ENCODE peak calls at places on chromosomes 1 and 21, in nine cellular contexts. G is upper lobe of left lung, X is ovary, J is K562, H is SK-N-SH, B is transverse colon, P is A549, L is tibial nerve, R is suprapubic skin. D is an unnamed sample.

GRCh38 chr1:228151526-228151925 is 1.8 kb downstream of the GJC2 start:
- DNase-seq in B (peak; percentile 5), X (peak; percentile 56), J (no peak), P (no peak), L (no peak), G (no peak), R (no peak), H (peak; percentile 14), D (peak; percentile 68)

GRCh38 chr1:106396023-106396422 is 660.5 kb upstream of the PRMT6 start:
- DNase-seq in J (no peak), G (no peak), B (no peak), R (no peak), X (no peak), L (no peak), P (no peak), H (no peak), D (no peak)

GRCh38 chr1:98388431-98388830 is 273.1 kb upstream of the SNX7 start:
- DNase-seq in L (peak; percentile 13), P (no peak), B (no peak), R (no peak), J (no peak), X (no peak), H (no peak), G (no peak), D (no peak)

GRCh38 chr1:210822897-210823296 is 311.1 kb downstream of the KCNH1 start:
- DNase-seq in L (no peak), G (no peak), J (no peak), R (no peak), X (no peak), B (no peak), H (no peak), P (no peak), D (no peak)

GRCh38 chr1:5198328-5198727 is 543.9 kb downstream of the AJAP1 start:
- DNase-seq in R (no peak), G (no peak), X (no peak), L (no peak), J (no peak), H (no peak), B (no peak), P (no peak), D (no peak)

GRCh38 chr1:33348676-33349080 is 27.8 kb upstream of the A3GALT2 start:
- DNase-seq in H (peak; percentile 50), L (no peak), B (no peak), G (peak; percentile 58), J (no peak), R (no peak), X (no peak), P (peak; percentile 12), D (peak; percentile 65)

GRCh38 chr1:41662656-41663437 is 178.4 kb upstream of the EDN2 start:
- DNase-seq in G (peak; percentile 75), H (peak; percentile 86), J (no peak), R (no peak), X (peak; percentile 29), L (no peak), B (peak; percentile 24), P (peak; percentile 22), D (peak; percentile 79)

GRCh38 chr1:151047591-151047924 is at the start of gene C1orf56:
- DNase-seq in H (peak; percentile 97), G (peak; percentile 77), X (peak; percentile 83), J (peak; percentile 71), B (peak; percentile 77), P (peak; percentile 91), R (no peak), L (peak; percentile 49), D (peak; percentile 91)

GRCh38 chr1:42518894-42519293 is 55.8 kb downstream of the CCDC30 start:
- DNase-seq in J (no peak), X (no peak), L (no peak), P (no peak), R (no peak), H (no peak), B (no peak), G (no peak), D (no peak)

GRCh38 chr1:61337981-61338848 is 255.9 kb downstream of the NFIA start:
- DNase-seq in J (no peak), P (peak; percentile 66), H (peak; percentile 73), X (peak; percentile 60), G (peak; percentile 82), B (peak; percentile 60), L (peak; percentile 47), R (peak; percentile 85), D (peak; percentile 84)

GRCh38 chr1:67688526-67689219 is 3.7 kb downstream of the GADD45A start:
- DNase-seq in L (no peak), B (no peak), X (no peak), P (no peak), G (no peak), R (no peak), H (no peak), J (peak; percentile 85), D (no peak)

GRCh38 chr1:64405833-64406232 is 64.1 kb upstream of the CACHD1 start:
- DNase-seq in J (no peak), H (no peak), L (no peak), X (no peak), R (no peak), G (no peak), P (no peak), B (no peak), D (no peak)

GRCh38 chr1:164382384-164382783 is 176.6 kb upstream of the PBX1 start:
- DNase-seq in P (no peak), J (no peak), R (no peak), B (no peak), G (no peak), X (no peak), L (no peak), H (no peak), D (no peak)

GRCh38 chr1:208757846-208758245 is 513.7 kb upstream of the PLXNA2 start:
- DNase-seq in G (no peak), H (no peak), X (no peak), B (no peak), J (no peak), P (no peak), L (no peak), R (no peak), D (no peak)

GRCh38 chr1:201791051-201791774 is 37.7 kb upstream of the IPO9 start:
- DNase-seq in G (no peak), P (no peak), B (no peak), L (no peak), R (no peak), X (no peak), H (no peak), J (no peak), D (no peak)

GRCh38 chr1:204854286-204854685 is 16.4 kb upstream of the NFASC start:
- DNase-seq in J (no peak), H (no peak), G (no peak), R (no peak), L (no peak), P (no peak), B (no peak), X (no peak), D (no peak)

DNA sequence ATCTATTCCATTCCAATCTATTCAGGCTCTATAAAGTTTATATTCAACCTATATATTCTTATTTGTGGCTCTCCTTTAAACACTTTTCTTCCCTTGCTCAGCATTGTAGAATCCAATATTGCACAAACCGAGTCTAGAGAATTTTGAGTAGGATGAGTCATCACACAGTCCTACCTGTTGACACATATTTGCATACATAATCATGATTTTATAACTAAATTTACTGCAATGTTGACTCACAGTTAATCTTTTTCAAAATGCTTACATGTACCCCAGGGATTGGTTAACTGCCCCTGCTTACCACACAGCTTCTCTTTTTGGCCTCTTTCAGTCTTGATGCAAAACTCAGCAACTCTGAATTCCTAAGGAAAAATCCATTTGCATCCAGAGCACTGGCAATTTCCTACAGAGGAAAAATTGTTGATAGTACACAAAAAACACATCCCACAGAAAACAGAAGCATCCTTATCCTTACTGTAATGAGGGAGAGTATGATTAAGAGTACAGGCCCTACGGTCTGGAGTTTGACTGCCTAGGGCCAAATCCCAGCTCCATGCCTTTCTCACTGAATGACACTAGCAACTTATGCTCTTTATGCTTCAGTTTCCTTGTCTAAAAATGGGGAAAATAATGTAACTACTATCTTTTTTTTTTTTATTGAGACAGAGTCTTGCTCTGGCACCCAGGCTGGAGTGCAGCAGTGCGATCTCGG is 28.0 kb upstream of the CEP350 start:
- DNase-seq in G (no peak), J (no peak), H (no peak), R (no peak), B (no peak), L (no peak), X (no peak), P (no peak), D (no peak)
- TF ChIP-seq EP300 in G (no peak), J (no peak), H (no peak), R (no peak), B (no peak), L (no peak), X (no peak), P (no peak), D (no peak)

GRCh38 chr1:206556047-206556747 is 48.9 kb downstream of the RASSF5 start:
- DNase-seq in B (no peak), R (no peak), H (no peak), X (no peak), G (no peak), L (no peak), J (no peak), P (no peak), D (no peak)
- TF ChIP-seq EP300 in B (no peak), R (no peak), H (no peak), X (no peak), G (no peak), L (no peak), J (no peak), P (no peak), D (no peak)

GRCh38 chr1:26387447-26387846 is 14.9 kb upstream of the ZNF683 start:
- DNase-seq in G (no peak), X (no peak), L (no peak), P (no peak), J (no peak), R (no peak), H (no peak), B (peak; percentile 14), D (no peak)

GRCh38 chr1:26389604-26390247 is 17.2 kb upstream of the ZNF683 start:
- DNase-seq in L (no peak), H (no peak), J (no peak), B (no peak), R (no peak), G (no peak), P (no peak), X (no peak), D (no peak)

GRCh38 chr1:26388791-26389445 is 16.4 kb upstream of the ZNF683 start:
- DNase-seq in R (no peak), P (no peak), G (no peak), B (no peak), J (no peak), X (no peak), L (no peak), H (no peak), D (no peak)

DNA sequence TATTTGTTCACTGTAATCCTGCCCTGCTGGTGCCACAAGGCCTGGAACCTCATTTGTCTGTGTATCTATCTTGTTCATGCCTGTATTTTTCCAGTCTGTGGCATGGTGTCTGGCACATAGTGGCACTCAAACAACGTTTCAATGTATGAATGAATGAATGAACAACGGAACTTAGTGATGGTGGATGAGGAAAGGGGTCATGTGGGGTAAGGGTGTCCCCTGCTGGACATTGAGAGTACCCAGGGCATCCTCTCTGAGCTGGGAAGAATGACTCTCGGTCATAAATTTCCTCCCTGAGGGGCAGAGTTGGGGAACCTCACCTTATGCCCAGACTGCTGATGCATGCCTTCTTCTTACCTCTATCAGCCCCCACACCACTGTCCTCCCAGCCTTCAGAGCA is 18.9 kb upstream of the ZNF683 start:
- DNase-seq in X (no peak), J (peak; percentile 83), B (no peak), L (no peak), G (no peak), P (peak; percentile 68), R (no peak), H (peak; percentile 53), D (no peak)
- TF ChIP-seq EP300 in X (no peak), J (peak; percentile 4), B (no peak), L (no peak), G (no peak), P (no peak), R (no peak), H (no peak), D (no peak)

GRCh38 chr21:45875416-45875760 is 106.2 kb upstream of the COL6A1 start:
- DNase-seq in H (no peak), P (no peak), L (no peak), B (no peak), X (no peak), J (no peak), R (no peak), G (no peak), D (no peak)
- TF ChIP-seq EP300 in H (no peak), P (no peak), L (no peak), B (no peak), X (no peak), J (no peak), R (no peak), G (no peak), D (no peak)